ENCODE peak calls at places on chromosomes 12 and 14, in six cellular contexts. N is ovary, Y is neural progenitor cell, L is psoas muscle, J is lower lobe of right lung, H is adrenal gland. G is an unnamed sample. For H3K4me1, the result is how much of the 10 kb centered on the place peaks cover.

GRCh38 chr12:67650127-67650495 is 1.6 kb downstream of the DYRK2 start:
- DNase-seq in J (no peak), N (peak), L (no peak), Y (peak), H (peak), G (peak)

GRCh38 chr14:32608880-32609279 is 279.8 kb downstream of the AKAP6 start:
- DNase-seq in Y (peak), J (no peak), L (no peak), H (no peak), N (no peak), G (no peak)

GRCh38 chr12:19624401-19624930 is 185.2 kb downstream of the AEBP2 start:
- DNase-seq in J (no peak), L (no peak), H (no peak), Y (no peak), N (no peak), G (no peak)

GRCh38 chr12:105107497-105108371 is at the start of gene WASHC4:
- DNase-seq in L (peak), H (peak), J (peak), Y (peak), N (peak), G (peak)

GRCh38 chr12:80412343-80412953 is 31.6 kb upstream of the PTPRQ start:
- DNase-seq in J (no peak), Y (peak), L (no peak), H (no peak), N (no peak), G (no peak)

GRCh38 chr12:123973552-123974341 is 732 bp downstream of the ZNF664 start:
- DNase-seq in J (peak), H (peak), N (peak), Y (peak), L (peak), G (peak)

GRCh38 chr12:116766285-116766684 is 28.2 kb downstream of the RNFT2 start:
- DNase-seq in N (no peak), Y (no peak), L (no peak), H (no peak), J (no peak), G (no peak)

GRCh38 chr12:8527250-8528130 is 13.2 kb downstream of the CLEC4E start:
- DNase-seq in J (no peak), Y (peak), L (no peak), H (no peak), N (no peak), G (no peak)

GRCh38 chr12:92147491-92147890 is 1.8 kb upstream of the BTG1 start:
- DNase-seq in Y (no peak), N (no peak), H (no peak), J (no peak), L (no peak), G (no peak)

GRCh38 chr14:90756755-90757345 is 59.4 kb downstream of the TTC7B start:
- DNase-seq in H (no peak), L (peak), Y (peak), N (no peak), J (no peak), G (no peak)

GRCh38 chr12:56900583-56900982 is 33.6 kb downstream of the SDR9C7 start:
- DNase-seq in L (no peak), Y (no peak), N (no peak), H (no peak), J (no peak), G (no peak)

GRCh38 chr14:55136868-55137785 is 8.1 kb downstream of the LGALS3 start:
- DNase-seq in L (peak), H (peak), J (no peak), N (peak), Y (no peak), G (peak)

GRCh38 chr14:96177766-96178377 is 26.8 kb upstream of the BDKRB2 start:
- DNase-seq in N (no peak), Y (no peak), L (peak), H (no peak), J (no peak), G (peak)

GRCh38 chr12:85641796-85642195 is 194.4 kb downstream of the RASSF9 start:
- DNase-seq in H (no peak), Y (no peak), L (no peak), J (no peak), N (no peak), G (no peak)

GRCh38 chr12:57055834-57056233 is 5.9 kb upstream of the MYO1A start:
- DNase-seq in J (no peak), N (no peak), H (no peak), L (no peak), Y (no peak), G (no peak)

GRCh38 chr14:50059773-50060629 is 56.4 kb downstream of the VCPKMT start:
- DNase-seq in J (no peak), Y (no peak), L (no peak), H (no peak), N (no peak), G (no peak)

GRCh38 chr14:103169954-103170353 is 46.7 kb downstream of the TNFAIP2 start:
- DNase-seq in H (no peak), L (no peak), N (no peak), J (no peak), Y (no peak), G (no peak)

GRCh38 chr14:76867536-76868452 is 41.6 kb downstream of the LRRC74A start:
- DNase-seq in J (peak), L (no peak), H (peak), Y (no peak), N (no peak), G (no peak)

GRCh38 chr14:102374264-102374663 is 11.5 kb downstream of the TECPR2 start:
- DNase-seq in Y (no peak), J (no peak), H (no peak), N (no peak), L (no peak), G (no peak)

GRCh38 chr14:88630565-88630964 is 67.7 kb downstream of the ZC3H14 start:
- DNase-seq in N (no peak), H (no peak), J (no peak), L (no peak), Y (no peak), G (peak)

GRCh38 chr14:76695263-76695920 is 65.9 kb upstream of the VASH1 start:
- DNase-seq in L (no peak), Y (no peak), H (no peak), J (no peak), N (no peak), G (peak)

GRCh38 chr14:49991491-49991890 is 98.6 kb downstream of the ARF6 start:
- DNase-seq in N (no peak), H (no peak), L (no peak), Y (peak), J (no peak), G (peak)

GRCh38 chr12:57151741-57152407 is 4.5 kb upstream of the LRP1-AS start:
- DNase-seq in J (no peak), L (peak), H (peak), Y (no peak), N (peak), G (peak)

GRCh38 chr14:88040141-88040540 is 35.2 kb downstream of the GPR65 start:
- DNase-seq in L (no peak), N (no peak), Y (no peak), J (no peak), H (no peak), G (no peak)

GRCh38 chr12:12008931-12009611 is 61.7 kb upstream of the BCL2L14 start:
- DNase-seq in J (no peak), L (no peak), Y (peak), H (no peak), N (no peak), G (no peak)

GRCh38 chr12:22728989-22729388 is 104.0 kb downstream of the ETNK1 start:
- DNase-seq in J (no peak), Y (peak), H (no peak), L (no peak), N (no peak), G (no peak)

GRCh38 chr14:89720741-89721315 is 233.7 kb downstream of the EFCAB11 start:
- DNase-seq in H (peak), Y (no peak), L (no peak), N (no peak), J (peak), G (no peak)

GRCh38 chr14:66709292-66709691 is 201.3 kb downstream of the GPHN start:
- DNase-seq in H (no peak), L (no peak), J (no peak), Y (no peak), N (no peak), G (no peak)

GRCh38 chr12:110813298-110813697 is 33.5 kb upstream of the CCDC63 start:
- DNase-seq in L (no peak), N (no peak), J (no peak), Y (peak), H (no peak), G (no peak)

GRCh38 chr12:103969391-103969790 is 3.7 kb downstream of the TDG start:
- DNase-seq in N (no peak), Y (no peak), L (no peak), H (no peak), J (no peak), G (no peak)

GRCh38 chr12:29152223-29152868 is 3.3 kb downstream of the FAR2 start:
- DNase-seq in J (no peak), L (no peak), N (no peak), H (no peak), Y (no peak), G (no peak)

GRCh38 chr12:76916170-76916540 is 37.3 kb upstream of the CSRP2 start:
- DNase-seq in Y (no peak), N (no peak), H (no peak), L (no peak), J (no peak), G (no peak)

GRCh38 chr12:83318386-83318971 is 631.8 kb downstream of the TMTC2 start:
- DNase-seq in J (no peak), L (no peak), N (no peak), Y (no peak), H (no peak), G (no peak)

GRCh38 chr14:68279437-68279720 is 459.8 kb downstream of the RAD51B start:
- DNase-seq in L (no peak), Y (no peak), N (no peak), H (no peak), J (no peak), G (no peak)
- H3K4me1 ChIP-seq in L (under half), Y (under half), N (under half), H (under half), J (under half), G (under half)

DNA sequence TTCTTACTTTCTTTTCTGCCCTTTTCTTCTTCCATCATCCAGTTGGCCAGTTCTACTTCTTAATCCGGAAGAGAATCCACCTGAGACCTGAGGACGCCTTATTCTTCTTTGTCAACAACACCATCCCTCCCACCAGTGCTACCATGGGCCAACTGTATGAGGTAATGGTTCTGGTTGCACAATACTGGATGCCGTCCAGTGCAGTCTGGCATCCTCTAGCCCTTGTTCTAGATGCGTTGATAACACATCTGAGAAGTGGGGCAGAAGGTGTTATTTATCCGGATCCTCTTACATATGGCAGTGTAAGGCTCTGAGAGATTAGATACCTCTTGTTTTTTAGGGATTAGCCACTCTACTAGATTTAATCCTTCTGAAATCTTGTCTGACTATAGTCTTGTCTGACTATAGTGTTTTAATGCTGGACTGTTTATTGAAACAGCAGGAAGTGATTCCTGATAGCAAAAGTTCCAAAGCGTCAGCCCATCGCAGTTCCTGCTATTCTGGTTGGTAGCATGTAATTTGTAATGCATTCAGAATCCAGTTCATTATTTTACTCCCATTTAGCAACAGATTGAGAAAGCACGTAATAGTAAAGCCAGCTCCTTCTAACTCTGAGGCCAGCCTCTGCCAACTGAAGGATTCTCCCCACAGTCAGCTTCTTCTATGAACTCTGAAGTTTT is 7.9 kb downstream of the GABARAPL1 start:
- DNase-seq in H (peak), Y (no peak), L (peak), J (peak), N (peak), G (peak)
- TF ChIP-seq CTCF in H (no peak), Y (no peak), L (no peak), J (no peak), N (no peak), G (no peak)

DNA sequence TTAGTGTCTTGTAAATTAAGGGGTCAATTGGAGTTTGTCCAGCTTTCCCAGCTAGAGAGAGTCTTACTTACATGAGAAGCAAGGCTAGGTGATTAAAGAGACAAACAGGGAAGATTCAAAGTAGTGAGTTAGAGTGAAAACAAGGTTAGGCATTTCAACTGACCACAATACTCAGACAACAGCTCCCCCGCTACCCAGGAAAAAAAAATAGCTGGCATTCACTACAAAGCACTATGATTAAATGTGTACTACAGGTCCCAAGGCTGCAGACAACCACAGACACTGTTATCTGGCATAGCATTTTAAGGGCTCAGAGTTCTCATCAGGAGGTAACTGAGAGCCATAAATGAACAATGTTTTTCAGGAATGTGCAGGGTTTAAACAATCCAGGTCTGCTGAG is 680.9 kb downstream of the TMEM121 start:
- DNase-seq in Y (no peak), N (no peak), H (no peak), L (no peak), J (no peak), G (no peak)
- H3K4me1 ChIP-seq in Y (under half), N (under half), H (under half), L (under half), J (under half), G (under half)

GRCh38 chr12:69633061-69633460 is 22.4 kb upstream of the LRRC10 start:
- DNase-seq in J (no peak), N (no peak), Y (peak), L (no peak), H (no peak), G (no peak)

GRCh38 chr12:69630191-69630590 is 19.5 kb upstream of the LRRC10 start:
- DNase-seq in N (no peak), J (no peak), H (no peak), Y (no peak), L (no peak), G (no peak)
- TF ChIP-seq CTCF in N (no peak), J (no peak), H (peak), Y (peak), L (peak), G (no peak)

DNA sequence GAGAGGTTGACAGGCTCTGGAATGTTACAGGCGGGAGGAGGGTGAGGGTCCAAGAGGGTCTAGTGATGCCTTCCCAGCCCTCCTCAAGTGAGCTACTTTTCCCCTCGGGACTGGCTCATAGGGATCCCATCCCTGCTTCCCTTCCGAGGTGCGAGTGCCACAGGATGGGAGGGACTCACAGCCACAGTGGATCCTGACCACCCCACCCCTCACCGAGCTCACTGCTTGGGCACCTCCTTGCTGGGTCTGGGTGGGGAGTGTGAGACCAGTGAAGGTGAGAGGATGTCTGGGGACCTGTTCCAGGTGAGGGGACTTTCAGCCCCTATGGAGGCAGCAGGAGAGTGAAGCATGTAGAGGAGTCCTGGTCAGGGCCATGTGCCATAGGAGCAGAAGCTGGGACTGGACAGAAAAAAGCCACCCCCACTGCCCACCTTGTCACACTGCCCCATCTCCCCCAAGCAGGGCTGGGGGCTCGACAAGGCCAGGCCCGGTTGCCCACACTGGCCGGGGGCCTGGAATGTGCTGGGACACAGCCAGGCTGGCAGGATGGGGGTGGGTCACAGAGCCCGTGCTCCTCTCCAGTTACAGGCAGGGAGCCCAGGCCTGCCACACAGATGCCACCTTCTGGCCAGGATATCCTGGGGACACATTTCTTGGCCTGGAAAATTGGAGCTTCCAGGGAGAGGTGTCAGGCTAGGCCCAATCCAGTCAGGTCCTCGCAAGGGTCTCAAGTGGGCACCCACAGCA is 1.7 kb upstream of the TNS2 start:
- DNase-seq in Y (peak), J (peak), H (peak), L (peak), N (peak), G (peak)
- H3K4me1 ChIP-seq in Y (under half), J (half or more), H (half or more), L (half or more), N (under half), G (half or more)

GRCh38 chr14:93953263-93953662 is 23.1 kb downstream of the ASB2 start:
- DNase-seq in L (no peak), J (no peak), H (no peak), N (no peak), Y (peak), G (no peak)
- TF ChIP-seq CTCF in L (peak), J (no peak), H (no peak), N (no peak), Y (peak), G (no peak)

GRCh38 chr14:26123459-26123858 is 474.4 kb downstream of the NOVA1 start:
- DNase-seq in L (no peak), J (no peak), Y (no peak), N (no peak), H (no peak), G (no peak)
- H3K4me1 ChIP-seq in L (under half), J (under half), Y (under half), N (under half), H (under half), G (under half)

DNA sequence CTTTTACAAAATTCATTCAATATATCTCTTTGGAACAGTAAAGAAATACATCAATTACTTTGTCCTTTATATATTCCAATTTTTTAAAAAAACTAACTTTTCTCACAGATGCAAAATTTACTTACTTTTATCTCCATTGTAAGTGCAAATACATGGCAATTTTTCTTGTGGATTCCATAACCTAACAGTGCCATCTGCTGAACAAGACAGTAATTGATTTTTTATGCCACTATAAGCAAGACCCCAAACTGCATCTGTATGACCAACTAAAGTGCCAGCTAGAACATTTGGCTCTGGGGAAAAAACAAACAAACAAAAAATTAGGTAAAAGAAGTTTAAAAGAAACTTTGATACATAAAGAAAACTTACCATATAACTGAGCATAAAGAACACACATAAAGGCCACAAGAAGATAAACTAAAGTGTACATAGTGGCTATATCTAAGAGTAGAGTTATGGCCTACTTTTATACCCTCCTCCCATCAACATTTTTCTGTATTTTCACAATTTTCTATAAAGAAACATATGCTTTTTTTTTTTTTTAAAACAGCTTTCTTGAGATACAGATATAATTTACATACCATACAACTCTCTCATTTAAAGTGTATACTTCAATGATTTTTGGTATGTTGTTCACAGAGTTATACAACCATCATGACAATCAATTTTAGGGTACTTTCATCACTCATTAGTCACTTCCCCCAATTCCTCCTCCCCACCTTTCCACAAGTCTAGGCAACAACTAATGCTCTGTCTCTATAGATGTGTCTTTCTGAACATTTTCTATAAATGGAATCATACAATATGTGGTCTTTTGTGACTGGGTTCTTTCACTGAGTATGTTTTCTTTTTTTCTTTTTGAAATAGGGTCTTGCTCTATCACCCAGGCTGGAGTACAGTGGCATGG is 32.6 kb downstream of the COCH start:
- DNase-seq in L (no peak), Y (no peak), H (no peak), J (no peak), N (no peak), G (no peak)
- TF ChIP-seq CTCF in L (peak), Y (peak), H (peak), J (no peak), N (no peak), G (no peak)

GRCh38 chr12:84594157-84594556 is 318.4 kb downstream of the SLC6A15 start:
- DNase-seq in J (no peak), H (no peak), N (no peak), L (no peak), Y (no peak), G (no peak)

GRCh38 chr12:84599539-84599938 is 313.1 kb downstream of the SLC6A15 start:
- DNase-seq in L (no peak), H (no peak), N (no peak), Y (no peak), J (no peak), G (no peak)

GRCh38 chr12:84601483-84601882 is 311.1 kb downstream of the SLC6A15 start:
- DNase-seq in J (no peak), Y (no peak), L (no peak), N (no peak), H (no peak), G (no peak)

DNA sequence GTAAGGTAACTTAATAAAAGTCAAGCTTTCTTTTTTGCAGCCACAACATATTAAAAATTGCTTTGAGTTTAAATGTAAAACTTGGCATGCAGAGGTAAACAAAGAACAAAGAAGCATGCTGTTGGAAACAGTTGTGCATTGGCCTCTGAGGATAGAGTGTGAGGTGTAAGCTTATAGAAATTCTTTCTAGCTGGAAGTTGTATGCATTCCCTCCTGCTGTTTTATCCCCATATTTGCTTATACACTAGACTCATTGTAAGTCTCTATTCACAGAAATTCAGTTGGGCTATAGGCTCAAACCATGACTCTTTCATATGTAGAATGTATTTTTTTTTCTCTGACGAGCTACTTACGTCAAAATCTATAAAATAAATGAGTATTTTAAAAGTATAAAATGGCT is 316.3 kb downstream of the SLC6A15 start:
- DNase-seq in J (no peak), N (no peak), Y (no peak), H (no peak), L (no peak), G (no peak)
- H3K4me1 ChIP-seq in J (under half), N (under half), Y (under half), H (under half), L (under half), G (under half)

G was measured in testis.